ENCODE peak calls at places on chromosomes 11 and 22, in five cellular contexts. One of them, this sample, is unnamed.

GRCh38 chr22:23282089-23282501 is 101.8 kb downstream of the BCR start:
- DNase-seq in progenitor cell of endocrine pancreas: no peak
- DNase-seq in cardiac fibroblast: peak
- DNase-seq in H9: no peak
- DNase-seq in HCT116: peak
- DNase-seq in this sample: peak

GRCh38 chr11:107468596-107468995 is 11.0 kb upstream of the CWF19L2 start:
- DNase-seq in cardiac fibroblast: peak
- DNase-seq in HCT116: no peak
- DNase-seq in progenitor cell of endocrine pancreas: no peak
- DNase-seq in H9: no peak
- DNase-seq in this sample: no peak

GRCh38 chr11:132942611-132943324 is 589.5 kb downstream of the OPCML start:
- DNase-seq in progenitor cell of endocrine pancreas: no peak
- DNase-seq in HCT116: no peak
- DNase-seq in H9: peak
- DNase-seq in cardiac fibroblast: no peak
- DNase-seq in this sample: no peak

GRCh38 chr11:17983569-17983968 is 29.3 kb downstream of the SERGEF start:
- DNase-seq in cardiac fibroblast: no peak
- DNase-seq in progenitor cell of endocrine pancreas: no peak
- DNase-seq in HCT116: no peak
- DNase-seq in H9: no peak
- DNase-seq in this sample: no peak

GRCh38 chr11:132941024-132941646 is 591.2 kb downstream of the OPCML start:
- DNase-seq in progenitor cell of endocrine pancreas: no peak
- DNase-seq in HCT116: no peak
- DNase-seq in cardiac fibroblast: peak
- DNase-seq in H9: no peak
- DNase-seq in this sample: no peak

GRCh38 chr11:12842933-12843636 is 166.0 kb upstream of the RASSF10 start:
- DNase-seq in cardiac fibroblast: peak
- DNase-seq in H9: no peak
- DNase-seq in HCT116: no peak
- DNase-seq in progenitor cell of endocrine pancreas: no peak
- DNase-seq in this sample: no peak

GRCh38 chr11:107473797-107474196 is 16.2 kb upstream of the CWF19L2 start:
- DNase-seq in H9: no peak
- DNase-seq in progenitor cell of endocrine pancreas: no peak
- DNase-seq in cardiac fibroblast: no peak
- DNase-seq in HCT116: no peak
- DNase-seq in this sample: no peak

GRCh38 chr11:47711816-47712215 is 3.4 kb downstream of the AGBL2 start:
- DNase-seq in HCT116: no peak
- DNase-seq in cardiac fibroblast: peak
- DNase-seq in H9: no peak
- DNase-seq in progenitor cell of endocrine pancreas: no peak
- DNase-seq in this sample: no peak

GRCh38 chr22:29195118-29195963 is 10.4 kb upstream of the EMID1 start:
- DNase-seq in H9: no peak
- DNase-seq in HCT116: no peak
- DNase-seq in cardiac fibroblast: peak
- DNase-seq in progenitor cell of endocrine pancreas: no peak
- DNase-seq in this sample: no peak

GRCh38 chr11:27431808-27432207 is 40.8 kb downstream of the LGR4 start:
- DNase-seq in cardiac fibroblast: no peak
- DNase-seq in progenitor cell of endocrine pancreas: no peak
- DNase-seq in HCT116: no peak
- DNase-seq in H9: no peak
- DNase-seq in this sample: no peak

GRCh38 chr11:31995031-31995430 is 95.8 kb upstream of the RCN1 start:
- DNase-seq in HCT116: no peak
- DNase-seq in progenitor cell of endocrine pancreas: no peak
- DNase-seq in H9: no peak
- DNase-seq in cardiac fibroblast: no peak
- DNase-seq in this sample: no peak

GRCh38 chr11:46003647-46004046 is 81.2 kb downstream of the LARGE2 start:
- DNase-seq in H9: no peak
- DNase-seq in HCT116: no peak
- DNase-seq in progenitor cell of endocrine pancreas: no peak
- DNase-seq in cardiac fibroblast: peak
- DNase-seq in this sample: no peak

GRCh38 chr22:48490513-48491411 is 1336.9 kb downstream of the BRD1 start:
- DNase-seq in progenitor cell of endocrine pancreas: no peak
- DNase-seq in cardiac fibroblast: no peak
- DNase-seq in H9: peak
- DNase-seq in HCT116: no peak
- DNase-seq in this sample: no peak

GRCh38 chr11:128725630-128726461 is 32.0 kb downstream of the FLI1 start:
- DNase-seq in HCT116: no peak
- DNase-seq in progenitor cell of endocrine pancreas: no peak
- DNase-seq in cardiac fibroblast: peak
- DNase-seq in H9: no peak
- DNase-seq in this sample: no peak

GRCh38 chr11:122578168-122578825 is 77.2 kb upstream of the UBASH3B start:
- DNase-seq in HCT116: no peak
- DNase-seq in progenitor cell of endocrine pancreas: no peak
- DNase-seq in cardiac fibroblast: no peak
- DNase-seq in H9: no peak
- DNase-seq in this sample: no peak

GRCh38 chr11:129324533-129325175 is 51.0 kb upstream of the BARX2 start:
- DNase-seq in progenitor cell of endocrine pancreas: no peak
- DNase-seq in HCT116: no peak
- DNase-seq in H9: no peak
- DNase-seq in cardiac fibroblast: no peak
- DNase-seq in this sample: peak

GRCh38 chr22:37731804-37732471 is 35.1 kb downstream of the TRIOBP start:
- DNase-seq in progenitor cell of endocrine pancreas: no peak
- DNase-seq in HCT116: no peak
- DNase-seq in cardiac fibroblast: no peak
- DNase-seq in H9: no peak
- DNase-seq in this sample: no peak
- TF ChIP-seq CTCF in progenitor cell of endocrine pancreas: peak
- TF ChIP-seq CTCF in HCT116: peak
- TF ChIP-seq CTCF in cardiac fibroblast: peak
- TF ChIP-seq CTCF in H9: no peak
- TF ChIP-seq CTCF in this sample: no peak

GRCh38 chr22:19755145-19755710 is 5.3 kb upstream of the TBX1 start:
- DNase-seq in cardiac fibroblast: no peak
- DNase-seq in HCT116: no peak
- DNase-seq in progenitor cell of endocrine pancreas: no peak
- DNase-seq in H9: no peak
- DNase-seq in this sample: no peak

GRCh38 chr22:19754701-19755144 is 5.9 kb upstream of the TBX1 start:
- DNase-seq in H9: peak
- DNase-seq in cardiac fibroblast: no peak
- DNase-seq in HCT116: no peak
- DNase-seq in progenitor cell of endocrine pancreas: no peak
- DNase-seq in this sample: no peak

GRCh38 chr22:19753996-19754700 is 6.4 kb upstream of the TBX1 start:
- DNase-seq in HCT116: no peak
- DNase-seq in cardiac fibroblast: no peak
- DNase-seq in H9: no peak
- DNase-seq in progenitor cell of endocrine pancreas: no peak
- DNase-seq in this sample: no peak

GRCh38 chr22:19751497-19752245 is 8.9 kb upstream of the TBX1 start:
- DNase-seq in HCT116: no peak
- DNase-seq in cardiac fibroblast: no peak
- DNase-seq in progenitor cell of endocrine pancreas: no peak
- DNase-seq in H9: no peak
- DNase-seq in this sample: no peak

GRCh38 chr22:19753090-19753842 is 7.3 kb upstream of the TBX1 start:
- DNase-seq in progenitor cell of endocrine pancreas: no peak
- DNase-seq in cardiac fibroblast: no peak
- DNase-seq in HCT116: no peak
- DNase-seq in H9: peak
- DNase-seq in this sample: no peak
- TF ChIP-seq CTCF in progenitor cell of endocrine pancreas: peak
- TF ChIP-seq CTCF in cardiac fibroblast: no peak
- TF ChIP-seq CTCF in HCT116: peak
- TF ChIP-seq CTCF in H9: peak
- TF ChIP-seq CTCF in this sample: no peak

GRCh38 chr11:42770444-42771065 is 541.2 kb upstream of the API5 start:
- DNase-seq in HCT116: no peak
- DNase-seq in H9: peak
- DNase-seq in progenitor cell of endocrine pancreas: no peak
- DNase-seq in cardiac fibroblast: peak
- DNase-seq in this sample: no peak
- TF ChIP-seq CTCF in HCT116: peak
- TF ChIP-seq CTCF in H9: peak
- TF ChIP-seq CTCF in progenitor cell of endocrine pancreas: peak
- TF ChIP-seq CTCF in cardiac fibroblast: peak
- TF ChIP-seq CTCF in this sample: peak

DNA sequence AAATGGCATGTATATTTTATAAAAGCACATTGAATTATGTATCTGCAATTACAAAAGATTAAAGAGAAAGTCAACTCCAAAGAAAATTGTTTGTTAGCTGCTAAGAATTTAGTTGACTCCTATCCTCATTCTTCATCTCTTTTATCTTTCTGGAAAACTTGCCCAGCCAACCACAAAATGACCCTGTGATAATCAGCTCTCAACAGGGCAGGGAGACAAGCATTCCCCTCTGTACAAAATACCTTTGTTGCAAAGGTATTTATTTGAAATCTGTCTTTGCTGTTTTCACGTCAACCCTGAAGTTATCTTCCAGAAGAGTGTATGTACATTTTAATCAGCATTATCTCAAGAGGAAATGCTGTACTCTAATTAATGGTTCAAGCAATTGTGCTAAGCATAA is 191.1 kb upstream of the DDI1 start:
- DNase-seq in progenitor cell of endocrine pancreas: no peak
- DNase-seq in cardiac fibroblast: peak
- DNase-seq in HCT116: no peak
- DNase-seq in H9: no peak
- DNase-seq in this sample: no peak
- TF ChIP-seq CTCF in progenitor cell of endocrine pancreas: no peak
- TF ChIP-seq CTCF in cardiac fibroblast: no peak
- TF ChIP-seq CTCF in HCT116: no peak
- TF ChIP-seq CTCF in H9: no peak
- TF ChIP-seq CTCF in this sample: no peak

GRCh38 chr22:43066134-43066533 is 23.1 kb downstream of the TTLL1 start:
- DNase-seq in HCT116: no peak
- DNase-seq in cardiac fibroblast: no peak
- DNase-seq in H9: no peak
- DNase-seq in progenitor cell of endocrine pancreas: no peak
- DNase-seq in this sample: no peak

GRCh38 chr22:43057641-43058040 is 31.6 kb downstream of the TTLL1 start:
- DNase-seq in H9: no peak
- DNase-seq in HCT116: no peak
- DNase-seq in cardiac fibroblast: no peak
- DNase-seq in progenitor cell of endocrine pancreas: no peak
- DNase-seq in this sample: no peak

GRCh38 chr22:43060213-43060612 is 29.0 kb downstream of the TTLL1 start:
- DNase-seq in cardiac fibroblast: peak
- DNase-seq in progenitor cell of endocrine pancreas: peak
- DNase-seq in HCT116: no peak
- DNase-seq in H9: peak
- DNase-seq in this sample: no peak
- TF ChIP-seq CTCF in cardiac fibroblast: peak
- TF ChIP-seq CTCF in progenitor cell of endocrine pancreas: peak
- TF ChIP-seq CTCF in HCT116: peak
- TF ChIP-seq CTCF in H9: peak
- TF ChIP-seq CTCF in this sample: no peak

DNA sequence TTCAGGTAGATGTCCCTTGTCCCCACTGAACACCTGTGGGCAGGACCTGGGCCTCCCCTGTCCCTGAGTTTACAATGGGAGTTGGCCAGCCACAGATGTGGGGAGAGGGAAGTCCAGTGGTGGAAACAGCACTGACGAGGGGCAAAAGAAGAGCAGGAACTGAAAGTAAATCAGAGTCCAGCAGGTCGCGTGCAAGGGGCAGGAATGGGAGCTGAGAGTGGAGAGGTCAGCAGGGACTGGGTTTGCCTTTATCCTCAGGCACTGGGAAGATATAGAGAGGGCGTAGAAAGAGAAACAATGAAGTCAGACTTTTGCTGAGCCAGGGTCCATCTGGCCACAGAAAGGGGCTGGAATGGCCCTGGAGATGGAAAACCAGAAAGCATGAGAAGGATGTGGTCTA is 8.5 kb downstream of the P2RY6 start:
- DNase-seq in progenitor cell of endocrine pancreas: no peak
- DNase-seq in cardiac fibroblast: no peak
- DNase-seq in HCT116: no peak
- DNase-seq in H9: no peak
- DNase-seq in this sample: no peak
- TF ChIP-seq CTCF in progenitor cell of endocrine pancreas: no peak
- TF ChIP-seq CTCF in cardiac fibroblast: no peak
- TF ChIP-seq CTCF in HCT116: no peak
- TF ChIP-seq CTCF in H9: no peak
- TF ChIP-seq CTCF in this sample: no peak

GRCh38 chr11:2885017-2885675 is 429 bp downstream of the CDKN1C start:
- DNase-seq in cardiac fibroblast: peak
- DNase-seq in HCT116: no peak
- DNase-seq in progenitor cell of endocrine pancreas: no peak
- DNase-seq in H9: no peak
- DNase-seq in this sample: peak
- TF ChIP-seq CTCF in cardiac fibroblast: no peak
- TF ChIP-seq CTCF in HCT116: peak
- TF ChIP-seq CTCF in progenitor cell of endocrine pancreas: peak
- TF ChIP-seq CTCF in H9: peak
- TF ChIP-seq CTCF in this sample: no peak

This sample was measured in breast epithelium.